ENCODE peak calls at places on chromosomes 16 and 17, in six cellular contexts. One of them, this sample, is unnamed.
A peak's percentile ranks its signal among the peaks of the same experiment; 100 is the strongest.

GRCh38 chr16:51271156-51271555 is 120.1 kb upstream of the SALL1 start:
- DNase-seq in H9: no peak
- DNase-seq in neuronal stem cell: no peak
- DNase-seq in mesenchymal stem cell: no peak
- DNase-seq in IMR-90: no peak
- DNase-seq in H1: no peak
- DNase-seq in this sample: no peak

GRCh38 chr16:72112452-72112792 is 18.8 kb downstream of the DHX38 start:
- DNase-seq in H1: no peak
- DNase-seq in H9: no peak
- DNase-seq in mesenchymal stem cell: no peak
- DNase-seq in neuronal stem cell: no peak
- DNase-seq in IMR-90: no peak
- DNase-seq in this sample: no peak

GRCh38 chr17:68457168-68457538 is at the start of gene WIPI1:
- DNase-seq in IMR-90: no peak
- DNase-seq in mesenchymal stem cell: no peak
- DNase-seq in neuronal stem cell: no peak
- DNase-seq in H9: no peak
- DNase-seq in H1: peak; percentile 81
- DNase-seq in this sample: no peak

GRCh38 chr17:75976175-75976848 is 2.7 kb downstream of the ACOX1 start:
- DNase-seq in mesenchymal stem cell: no peak
- DNase-seq in IMR-90: peak; percentile 23
- DNase-seq in H9: no peak
- DNase-seq in H1: no peak
- DNase-seq in neuronal stem cell: no peak
- DNase-seq in this sample: peak; percentile 55

GRCh38 chr17:38562903-38563302 is 42.8 kb downstream of the SRCIN1 start:
- DNase-seq in mesenchymal stem cell: no peak
- DNase-seq in H9: peak; percentile 81
- DNase-seq in neuronal stem cell: no peak
- DNase-seq in IMR-90: no peak
- DNase-seq in H1: peak; percentile 80
- DNase-seq in this sample: no peak

GRCh38 chr16:57341441-57342303 is 16.9 kb upstream of the CCL22 start:
- DNase-seq in neuronal stem cell: no peak
- DNase-seq in mesenchymal stem cell: peak; percentile 88
- DNase-seq in H9: no peak
- DNase-seq in H1: no peak
- DNase-seq in IMR-90: peak; percentile 86
- DNase-seq in this sample: no peak

GRCh38 chr16:14510939-14511797 is 118.9 kb downstream of the PARN start:
- DNase-seq in mesenchymal stem cell: peak; percentile 59
- DNase-seq in IMR-90: peak; percentile 74
- DNase-seq in H1: no peak
- DNase-seq in H9: no peak
- DNase-seq in neuronal stem cell: no peak
- DNase-seq in this sample: no peak

GRCh38 chr16:57591086-57591869 is 37.2 kb upstream of the ADGRG1 start:
- DNase-seq in IMR-90: peak; percentile 82
- DNase-seq in H9: peak; percentile 83
- DNase-seq in H1: peak; percentile 88
- DNase-seq in neuronal stem cell: peak; percentile 67
- DNase-seq in mesenchymal stem cell: peak; percentile 89
- DNase-seq in this sample: peak; percentile 86

GRCh38 chr16:82675300-82675699 is 48.5 kb downstream of the CDH13 start:
- DNase-seq in H1: no peak
- DNase-seq in H9: no peak
- DNase-seq in neuronal stem cell: no peak
- DNase-seq in IMR-90: peak; percentile 49
- DNase-seq in mesenchymal stem cell: no peak
- DNase-seq in this sample: peak; percentile 32

GRCh38 chr16:62261760-62262159 is 225.5 kb upstream of the CDH8 start:
- DNase-seq in IMR-90: no peak
- DNase-seq in neuronal stem cell: no peak
- DNase-seq in H1: no peak
- DNase-seq in mesenchymal stem cell: no peak
- DNase-seq in H9: no peak
- DNase-seq in this sample: no peak

GRCh38 chr17:30586818-30587595 is 109.8 kb downstream of the GOSR1 start:
- DNase-seq in neuronal stem cell: no peak
- DNase-seq in IMR-90: peak; percentile 86
- DNase-seq in H1: no peak
- DNase-seq in H9: no peak
- DNase-seq in mesenchymal stem cell: peak; percentile 77
- DNase-seq in this sample: no peak

GRCh38 chr16:58462997-58463891 is 36.7 kb upstream of the NDRG4 start:
- DNase-seq in IMR-90: no peak
- DNase-seq in mesenchymal stem cell: no peak
- DNase-seq in neuronal stem cell: peak; percentile 23
- DNase-seq in H9: peak; percentile 43
- DNase-seq in H1: peak; percentile 70
- DNase-seq in this sample: no peak

GRCh38 chr17:59425085-59425901 is 93.8 kb downstream of the YPEL2 start:
- DNase-seq in mesenchymal stem cell: peak; percentile 92
- DNase-seq in H9: no peak
- DNase-seq in IMR-90: peak; percentile 57
- DNase-seq in H1: no peak
- DNase-seq in neuronal stem cell: no peak
- DNase-seq in this sample: peak; percentile 93
- H3K27ac ChIP-seq in mesenchymal stem cell: peak overlapping the region; percentile 14
- H3K27ac ChIP-seq in H9: no peak overlapping the region
- H3K27ac ChIP-seq in IMR-90: peak overlapping the region; percentile 6
- H3K27ac ChIP-seq in H1: no peak overlapping the region
- H3K27ac ChIP-seq in neuronal stem cell: no peak overlapping the region
- H3K27ac ChIP-seq in this sample: peak overlapping the region; percentile 99

GRCh38 chr17:6065351-6065750 is 4.8 kb upstream of the WSCD1 start:
- DNase-seq in H1: no peak
- DNase-seq in mesenchymal stem cell: no peak
- DNase-seq in neuronal stem cell: no peak
- DNase-seq in IMR-90: no peak
- DNase-seq in H9: no peak
- DNase-seq in this sample: no peak
- H4K91ac ChIP-seq in H1: no peak overlapping the region
- H4K91ac ChIP-seq in mesenchymal stem cell: no peak overlapping the region
- H4K91ac ChIP-seq in neuronal stem cell: no peak overlapping the region
- H4K91ac ChIP-seq in IMR-90: no peak overlapping the region
- H4K91ac ChIP-seq in H9: no peak overlapping the region
- H4K91ac ChIP-seq in this sample: no peak overlapping the region

GRCh38 chr17:67279115-67279514 is 34.1 kb upstream of the HELZ start:
- DNase-seq in neuronal stem cell: no peak
- DNase-seq in H1: no peak
- DNase-seq in IMR-90: no peak
- DNase-seq in mesenchymal stem cell: no peak
- DNase-seq in H9: no peak
- DNase-seq in this sample: no peak

GRCh38 chr17:67274466-67274865 is 29.5 kb upstream of the HELZ start:
- DNase-seq in neuronal stem cell: no peak
- DNase-seq in mesenchymal stem cell: no peak
- DNase-seq in H1: no peak
- DNase-seq in IMR-90: no peak
- DNase-seq in H9: no peak
- DNase-seq in this sample: no peak

GRCh38 chr17:67273900-67274299 is 28.9 kb upstream of the HELZ start:
- DNase-seq in H9: no peak
- DNase-seq in mesenchymal stem cell: no peak
- DNase-seq in H1: no peak
- DNase-seq in IMR-90: no peak
- DNase-seq in neuronal stem cell: no peak
- DNase-seq in this sample: no peak

GRCh38 chr17:67278363-67278762 is 33.4 kb upstream of the HELZ start:
- DNase-seq in H1: no peak
- DNase-seq in neuronal stem cell: no peak
- DNase-seq in mesenchymal stem cell: no peak
- DNase-seq in IMR-90: no peak
- DNase-seq in H9: no peak
- DNase-seq in this sample: no peak

GRCh38 chr17:67276075-67276474 is 31.1 kb upstream of the HELZ start:
- DNase-seq in neuronal stem cell: no peak
- DNase-seq in mesenchymal stem cell: no peak
- DNase-seq in IMR-90: no peak
- DNase-seq in H9: peak; percentile 84
- DNase-seq in H1: peak; percentile 60
- DNase-seq in this sample: peak; percentile 36
- H3K4me2 ChIP-seq in neuronal stem cell: no peak overlapping the region
- H3K4me2 ChIP-seq in mesenchymal stem cell: no peak overlapping the region
- H3K4me2 ChIP-seq in IMR-90: no peak overlapping the region
- H3K4me2 ChIP-seq in H9: no peak overlapping the region
- H3K4me2 ChIP-seq in H1: no peak overlapping the region
- H3K4me2 ChIP-seq in this sample: no peak overlapping the region

GRCh38 chr17:42112552-42113176 is at the start of gene DHX58:
- DNase-seq in neuronal stem cell: no peak
- DNase-seq in H9: no peak
- DNase-seq in mesenchymal stem cell: peak; percentile 83
- DNase-seq in IMR-90: peak; percentile 80
- DNase-seq in H1: no peak
- DNase-seq in this sample: peak; percentile 85
- H3K27ac ChIP-seq in neuronal stem cell: no peak within 1 kb of the TSS
- H3K27ac ChIP-seq in H9: no peak within 1 kb of the TSS
- H3K27ac ChIP-seq in mesenchymal stem cell: no peak within 1 kb of the TSS
- H3K27ac ChIP-seq in IMR-90: peak within 1 kb of the TSS; percentile 53
- H3K27ac ChIP-seq in H1: no peak within 1 kb of the TSS
- H3K27ac ChIP-seq in this sample: no peak within 1 kb of the TSS

DNA sequence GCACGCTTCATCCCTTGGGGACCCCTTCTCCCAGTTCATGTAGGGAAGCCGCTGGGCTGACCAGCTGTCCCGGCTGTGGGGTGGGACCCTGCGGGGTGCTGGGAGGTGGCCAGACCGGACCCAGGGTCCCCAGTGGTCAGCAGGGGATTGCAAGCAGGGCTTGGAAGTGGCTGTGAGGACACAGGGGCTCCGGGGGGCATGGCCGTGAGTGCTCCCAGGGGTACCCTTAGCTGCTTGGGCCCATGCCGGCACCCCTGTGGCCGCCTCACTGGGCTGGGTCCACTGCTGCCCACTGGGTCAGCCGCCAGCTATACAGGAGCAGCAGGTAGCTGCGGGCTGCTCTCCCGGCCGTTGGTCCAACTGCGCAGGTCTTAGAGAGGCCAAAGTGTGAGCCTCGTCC is 18.8 kb downstream of the PRSS27 start:
- DNase-seq in H1: no peak
- DNase-seq in neuronal stem cell: no peak
- DNase-seq in IMR-90: no peak
- DNase-seq in H9: no peak
- DNase-seq in mesenchymal stem cell: no peak
- DNase-seq in this sample: no peak
- H4K91ac ChIP-seq in H1: no peak overlapping the region
- H4K91ac ChIP-seq in neuronal stem cell: no peak overlapping the region
- H4K91ac ChIP-seq in IMR-90: no peak overlapping the region
- H4K91ac ChIP-seq in H9: no peak overlapping the region
- H4K91ac ChIP-seq in mesenchymal stem cell: no peak overlapping the region
- H4K91ac ChIP-seq in this sample: no peak overlapping the region

GRCh38 chr17:19378416-19379293 is at the start of gene MAPK7:
- DNase-seq in H1: no peak
- DNase-seq in IMR-90: no peak
- DNase-seq in mesenchymal stem cell: peak; percentile 22
- DNase-seq in H9: no peak
- DNase-seq in neuronal stem cell: no peak
- DNase-seq in this sample: no peak

GRCh38 chr17:19381741-19382444 is 3.6 kb downstream of the MAPK7 start:
- DNase-seq in neuronal stem cell: no peak
- DNase-seq in H9: no peak
- DNase-seq in H1: no peak
- DNase-seq in IMR-90: no peak
- DNase-seq in mesenchymal stem cell: no peak
- DNase-seq in this sample: no peak

GRCh38 chr17:19381361-19381740 is 3.1 kb downstream of the MAPK7 start:
- DNase-seq in mesenchymal stem cell: no peak
- DNase-seq in H1: no peak
- DNase-seq in H9: no peak
- DNase-seq in IMR-90: no peak
- DNase-seq in neuronal stem cell: no peak
- DNase-seq in this sample: no peak

GRCh38 chr17:19379306-19380075 is 1.2 kb downstream of the MAPK7 start:
- DNase-seq in IMR-90: no peak
- DNase-seq in neuronal stem cell: no peak
- DNase-seq in mesenchymal stem cell: no peak
- DNase-seq in H1: no peak
- DNase-seq in H9: no peak
- DNase-seq in this sample: no peak

DNA sequence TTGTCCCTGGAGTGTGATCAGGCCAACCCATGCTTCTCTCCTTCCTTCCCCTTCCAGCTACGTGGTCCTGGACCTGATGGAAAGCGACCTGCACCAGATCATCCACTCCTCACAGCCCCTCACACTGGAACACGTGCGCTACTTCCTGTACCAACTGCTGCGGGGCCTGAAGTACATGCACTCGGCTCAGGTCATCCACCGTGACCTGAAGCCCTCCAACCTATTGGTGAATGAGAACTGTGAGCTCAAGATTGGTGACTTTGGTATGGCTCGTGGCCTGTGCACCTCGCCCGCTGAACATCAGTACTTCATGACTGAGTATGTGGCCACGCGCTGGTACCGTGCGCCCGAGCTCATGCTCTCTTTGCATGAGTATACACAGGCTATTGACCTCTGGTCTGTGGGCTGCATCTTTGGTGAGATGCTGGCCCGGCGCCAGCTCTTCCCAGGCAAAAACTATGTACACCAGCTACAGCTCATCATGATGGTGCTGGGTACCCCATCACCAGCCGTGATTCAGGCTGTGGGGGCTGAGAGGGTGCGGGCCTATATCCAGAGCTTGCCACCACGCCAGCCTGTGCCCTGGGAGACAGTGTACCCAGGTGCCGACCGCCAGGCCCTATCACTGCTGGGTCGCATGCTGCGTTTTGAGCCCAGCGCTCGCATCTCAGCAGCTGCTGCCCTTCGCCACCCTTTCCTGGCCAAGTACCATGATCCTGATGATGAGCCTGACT is 2.4 kb downstream of the MAPK7 start:
- DNase-seq in mesenchymal stem cell: no peak
- DNase-seq in H1: no peak
- DNase-seq in neuronal stem cell: no peak
- DNase-seq in H9: no peak
- DNase-seq in IMR-90: no peak
- DNase-seq in this sample: no peak
- H3K4me2 ChIP-seq in mesenchymal stem cell: no peak overlapping the region
- H3K4me2 ChIP-seq in H1: no peak overlapping the region
- H3K4me2 ChIP-seq in neuronal stem cell: no peak overlapping the region
- H3K4me2 ChIP-seq in H9: no peak overlapping the region
- H3K4me2 ChIP-seq in IMR-90: no peak overlapping the region
- H3K4me2 ChIP-seq in this sample: no peak overlapping the region

DNA sequence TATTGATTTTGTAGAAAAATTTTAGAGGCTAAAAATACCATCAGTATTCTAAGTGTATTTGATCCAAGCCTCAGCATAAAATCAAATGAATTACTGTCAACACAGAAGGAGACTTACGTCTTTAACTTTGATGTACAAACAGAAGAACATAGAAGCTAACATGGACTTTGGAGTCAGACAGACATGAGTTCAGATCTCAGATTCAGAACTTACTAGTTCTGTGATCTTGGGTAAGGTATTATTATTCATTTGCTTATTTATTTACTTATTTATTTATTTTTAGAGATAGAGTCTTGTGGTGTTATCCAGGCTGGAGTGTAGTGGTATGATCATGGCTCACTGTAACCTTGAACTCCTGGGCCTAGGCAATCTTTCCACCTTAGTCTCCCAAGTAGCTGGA is 4.0 kb upstream of the SLFN12L start:
- DNase-seq in H1: no peak
- DNase-seq in H9: no peak
- DNase-seq in neuronal stem cell: no peak
- DNase-seq in mesenchymal stem cell: no peak
- DNase-seq in IMR-90: no peak
- DNase-seq in this sample: no peak
- H3K27ac ChIP-seq in H1: no peak overlapping the region
- H3K27ac ChIP-seq in H9: no peak overlapping the region
- H3K27ac ChIP-seq in neuronal stem cell: no peak overlapping the region
- H3K27ac ChIP-seq in mesenchymal stem cell: no peak overlapping the region
- H3K27ac ChIP-seq in IMR-90: peak overlapping the region; percentile 2
- H3K27ac ChIP-seq in this sample: no peak overlapping the region